ENCODE peak calls at places on chromosomes 3 and 15, in four cellular contexts. One of them, this sample, is unnamed.
A peak's percentile ranks its signal among the peaks of the same experiment; 100 is the strongest.

GRCh38 chr3:38579551-38580449 is 69.7 kb downstream of the SCN5A start:
- DNase-seq in DMS79: no peak
- DNase-seq in NCI-H510A: no peak
- DNase-seq in activated B cell treated with CpG ODN at 0.5 μM for 24 hours: peak; percentile 6
- DNase-seq in this sample: no peak

GRCh38 chr15:51281368-51281967 is 56.9 kb downstream of the CYP19A1 start:
- DNase-seq in DMS79: no peak
- DNase-seq in NCI-H510A: no peak
- DNase-seq in activated B cell treated with CpG ODN at 0.5 μM for 24 hours: no peak
- DNase-seq in this sample: no peak

GRCh38 chr15:71761649-71762048 is 48.7 kb upstream of the NR2E3 start:
- DNase-seq in DMS79: no peak
- DNase-seq in NCI-H510A: no peak
- DNase-seq in activated B cell treated with CpG ODN at 0.5 μM for 24 hours: no peak
- DNase-seq in this sample: no peak

GRCh38 chr3:71578045-71578730 is 5.3 kb downstream of the FOXP1 start:
- DNase-seq in DMS79: no peak
- DNase-seq in NCI-H510A: no peak
- DNase-seq in activated B cell treated with CpG ODN at 0.5 μM for 24 hours: no peak
- DNase-seq in this sample: no peak

GRCh38 chr3:127203024-127203423 is 10.1 kb downstream of the PRR23E start:
- DNase-seq in DMS79: no peak
- DNase-seq in NCI-H510A: no peak
- DNase-seq in activated B cell treated with CpG ODN at 0.5 μM for 24 hours: no peak
- DNase-seq in this sample: no peak

GRCh38 chr3:10305331-10305902 is 12.7 kb upstream of the GHRL start:
- DNase-seq in DMS79: no peak
- DNase-seq in NCI-H510A: no peak
- DNase-seq in activated B cell treated with CpG ODN at 0.5 μM for 24 hours: no peak
- DNase-seq in this sample: no peak

GRCh38 chr15:85615930-85616329 is 178.8 kb downstream of the KLHL25 start:
- DNase-seq in DMS79: no peak
- DNase-seq in NCI-H510A: no peak
- DNase-seq in activated B cell treated with CpG ODN at 0.5 μM for 24 hours: no peak
- DNase-seq in this sample: no peak

GRCh38 chr3:72836923-72837322 is 11.3 kb downstream of the SHQ1 start:
- DNase-seq in DMS79: no peak
- DNase-seq in NCI-H510A: no peak
- DNase-seq in activated B cell treated with CpG ODN at 0.5 μM for 24 hours: no peak
- DNase-seq in this sample: no peak

GRCh38 chr3:36904641-36905040 is 40.2 kb downstream of the TRANK1 start:
- DNase-seq in DMS79: no peak
- DNase-seq in NCI-H510A: no peak
- DNase-seq in activated B cell treated with CpG ODN at 0.5 μM for 24 hours: no peak
- DNase-seq in this sample: no peak

GRCh38 chr3:142500211-142500610 is 52.4 kb upstream of the XRN1 start:
- DNase-seq in DMS79: no peak
- DNase-seq in NCI-H510A: no peak
- DNase-seq in activated B cell treated with CpG ODN at 0.5 μM for 24 hours: no peak
- DNase-seq in this sample: no peak

GRCh38 chr15:58437531-58438105 is 5.8 kb downstream of the LIPC start:
- DNase-seq in DMS79: no peak
- DNase-seq in NCI-H510A: no peak
- DNase-seq in activated B cell treated with CpG ODN at 0.5 μM for 24 hours: no peak
- DNase-seq in this sample: no peak

GRCh38 chr15:66133247-66133646 is 120.3 kb downstream of the MEGF11 start:
- DNase-seq in DMS79: no peak
- DNase-seq in NCI-H510A: no peak
- DNase-seq in activated B cell treated with CpG ODN at 0.5 μM for 24 hours: no peak
- DNase-seq in this sample: no peak

GRCh38 chr3:73255609-73256029 is 194.2 kb downstream of the EBLN2 start:
- DNase-seq in DMS79: no peak
- DNase-seq in NCI-H510A: peak; percentile 83
- DNase-seq in activated B cell treated with CpG ODN at 0.5 μM for 24 hours: no peak
- DNase-seq in this sample: peak; percentile 92

GRCh38 chr3:21705769-21706168 is 45.2 kb downstream of the ZNF385D start:
- DNase-seq in DMS79: no peak
- DNase-seq in NCI-H510A: no peak
- DNase-seq in activated B cell treated with CpG ODN at 0.5 μM for 24 hours: no peak
- DNase-seq in this sample: no peak

GRCh38 chr3:99666201-99666600 is 27.8 kb downstream of the COL8A1 start:
- DNase-seq in DMS79: no peak
- DNase-seq in NCI-H510A: no peak
- DNase-seq in activated B cell treated with CpG ODN at 0.5 μM for 24 hours: no peak
- DNase-seq in this sample: no peak

GRCh38 chr3:13815088-13815683 is 64.7 kb downstream of the WNT7A start:
- DNase-seq in DMS79: no peak
- DNase-seq in NCI-H510A: no peak
- DNase-seq in activated B cell treated with CpG ODN at 0.5 μM for 24 hours: no peak
- DNase-seq in this sample: no peak

GRCh38 chr15:38050529-38050928 is 116.1 kb downstream of the TMCO5A start:
- DNase-seq in DMS79: no peak
- DNase-seq in NCI-H510A: no peak
- DNase-seq in activated B cell treated with CpG ODN at 0.5 μM for 24 hours: no peak
- DNase-seq in this sample: no peak

GRCh38 chr15:90305932-90306331 is 40.5 kb downstream of the NGRN start:
- DNase-seq in DMS79: no peak
- DNase-seq in NCI-H510A: no peak
- DNase-seq in activated B cell treated with CpG ODN at 0.5 μM for 24 hours: no peak
- DNase-seq in this sample: no peak

This sample was measured in NCI-H345.